ENCODE peak calls at places on chromosome 1, in five cellular contexts. N is HepG2, O is K562, E is H1, Q is GM12878. R is an unnamed sample.

GRCh38 chr1:40802078-40803075 is 18.8 kb downstream of the KCNQ4 start:
- DNase-seq in N (peak), E (peak), O (peak), Q (no peak), R (peak)

GRCh38 chr1:195617157-195617556 is 991.1 kb downstream of the KCNT2 start:
- DNase-seq in N (no peak), O (no peak), E (no peak), Q (no peak), R (no peak)

GRCh38 chr1:21614419-21615115 is 54.6 kb downstream of the RAP1GAP start:
- DNase-seq in E (no peak), Q (no peak), O (no peak), N (no peak), R (no peak)

GRCh38 chr1:94100785-94101612 is 19.9 kb downstream of the ABCA4 start:
- DNase-seq in N (no peak), E (no peak), Q (no peak), O (no peak), R (no peak)

GRCh38 chr1:86704972-86705632 is 726 bp downstream of the SH3GLB1 start:
- DNase-seq in O (peak), Q (no peak), E (peak), N (peak), R (peak)

GRCh38 chr1:37553598-37553926 is 531 bp downstream of the SNIP1 start:
- DNase-seq in O (no peak), E (no peak), Q (no peak), N (no peak), R (no peak)

GRCh38 chr1:198620951-198621824 is 17.7 kb upstream of the PTPRC start:
- DNase-seq in E (no peak), N (no peak), O (no peak), Q (peak), R (no peak)

GRCh38 chr1:214494706-214495105 is 56.7 kb downstream of the PTPN14 start:
- DNase-seq in O (no peak), Q (no peak), E (no peak), N (no peak), R (no peak)

GRCh38 chr1:40712405-40712944 is 21.0 kb downstream of the NFYC start:
- DNase-seq in O (no peak), E (no peak), Q (no peak), N (no peak), R (no peak)

GRCh38 chr1:67689267-67690017 is 4.4 kb downstream of the GADD45A start:
- DNase-seq in Q (no peak), E (no peak), N (no peak), O (no peak), R (no peak)

GRCh38 chr1:4787551-4787950 is 133.1 kb downstream of the AJAP1 start:
- DNase-seq in Q (no peak), N (no peak), O (no peak), E (no peak), R (no peak)

GRCh38 chr1:48677306-48678287 is 99.1 kb downstream of the BEND5 start:
- DNase-seq in N (peak), E (peak), O (peak), Q (no peak), R (peak)

GRCh38 chr1:21963477-21964217 is 13.2 kb upstream of the CELA3B start:
- DNase-seq in N (peak), E (peak), Q (peak), O (peak), R (peak)

GRCh38 chr1:111880866-111881837 is 108.3 kb downstream of the KCND3 start:
- DNase-seq in E (no peak), N (no peak), O (no peak), Q (no peak), R (no peak)

GRCh38 chr1:94840811-94841210 is 20.7 kb downstream of the SLC44A3 start:
- DNase-seq in E (no peak), Q (no peak), O (no peak), N (no peak), R (no peak)

GRCh38 chr1:9233241-9233941 is 1.2 kb upstream of the H6PD start:
- DNase-seq in E (no peak), Q (no peak), O (no peak), N (peak), R (no peak)

GRCh38 chr1:31073044-31073443 is 7.5 kb upstream of the PUM1 start:
- DNase-seq in O (no peak), E (no peak), Q (no peak), N (no peak), R (no peak)

GRCh38 chr1:21946836-21947587 is 9.9 kb upstream of the HSPG2 start:
- DNase-seq in O (peak), Q (no peak), E (no peak), N (peak), R (no peak)

GRCh38 chr1:175090775-175091174 is 23.1 kb downstream of the TNN start:
- DNase-seq in E (no peak), Q (no peak), N (no peak), O (no peak), R (no peak)

GRCh38 chr1:162676087-162676486 is 43.8 kb downstream of the DDR2 start:
- DNase-seq in Q (no peak), N (no peak), O (no peak), E (no peak), R (no peak)

GRCh38 chr1:115925511-115925910 is 50.8 kb upstream of the SLC22A15 start:
- DNase-seq in O (no peak), N (no peak), Q (no peak), E (no peak), R (no peak)

DNA sequence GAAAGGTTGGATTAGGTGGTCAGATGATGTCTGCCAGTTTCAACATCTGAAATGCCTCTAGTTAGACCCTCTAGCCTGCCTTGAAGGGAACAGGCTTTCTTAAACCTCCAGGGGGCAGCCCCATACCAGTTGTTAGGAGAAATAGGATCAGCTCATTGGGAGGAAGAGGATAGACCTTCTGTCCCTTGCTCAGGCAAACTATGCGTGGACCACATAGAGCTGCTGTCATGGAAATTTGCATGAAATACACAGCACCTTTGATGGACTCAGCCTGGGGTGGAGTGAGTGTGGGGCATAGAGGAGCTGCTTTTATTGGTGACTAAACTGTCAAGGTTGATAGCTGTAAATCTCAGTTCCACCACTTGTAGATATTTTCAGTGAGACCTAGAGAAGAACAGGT is 38.4 kb upstream of the SPAG17 start:
- DNase-seq in Q (no peak), N (peak), O (no peak), E (peak), R (peak)
- TF ChIP-seq CTCF in Q (peak), N (peak), O (peak), E (peak), R (peak)

DNA sequence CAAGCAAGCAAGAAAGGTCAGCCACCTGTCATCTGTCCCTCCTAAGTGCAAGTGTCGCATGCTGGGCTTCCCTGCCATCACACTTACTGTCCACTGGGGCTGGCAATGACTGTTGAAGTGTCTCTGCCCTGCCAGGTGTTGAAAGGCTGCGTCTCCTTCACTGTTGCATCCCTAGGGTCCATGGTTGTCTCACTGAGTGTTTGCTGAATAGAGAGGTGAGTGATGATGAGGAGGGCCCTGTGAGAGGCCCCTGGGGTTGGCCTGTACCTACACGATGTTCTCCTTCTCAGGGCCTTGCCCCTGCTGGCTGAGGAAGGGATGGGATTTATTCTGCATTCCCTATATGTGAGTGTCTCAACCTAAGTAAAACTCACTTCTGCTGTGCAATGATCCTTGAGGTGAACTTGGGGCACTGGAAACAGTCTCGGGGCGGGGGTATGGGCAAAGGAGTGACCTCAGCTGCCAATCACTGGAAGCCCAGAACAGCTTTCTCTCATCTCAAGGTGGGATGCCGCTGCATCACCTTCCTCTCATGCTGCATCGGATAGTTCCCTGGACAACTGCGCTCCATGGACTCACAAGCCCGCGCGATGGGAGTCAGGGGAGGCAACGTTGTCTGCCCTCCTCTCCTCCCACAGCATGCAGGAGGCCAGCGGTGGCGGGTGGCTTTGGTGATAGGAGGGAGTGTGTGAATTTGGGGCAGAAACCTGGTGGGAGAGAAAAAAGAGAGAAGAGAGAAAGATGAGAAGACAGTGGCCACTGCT is 35.9 kb upstream of the SOX13 start:
- DNase-seq in Q (no peak), O (no peak), N (no peak), E (no peak), R (no peak)
- TF ChIP-seq USF2 in Q (no peak), O (no peak), N (no peak), E (no peak), R (no peak)

GRCh38 chr1:2807036-2807435 is 5.5 kb upstream of the TTC34 start:
- DNase-seq in Q (no peak), O (no peak), E (no peak), N (no peak), R (no peak)
- TF ChIP-seq ATF2 in Q (no peak), O (no peak), E (no peak), N (no peak), R (no peak)

GRCh38 chr1:224173523-224173922 is 9.5 kb upstream of the DEGS1 start:
- DNase-seq in O (no peak), E (no peak), Q (no peak), N (no peak), R (no peak)

GRCh38 chr1:224172229-224172628 is 10.8 kb upstream of the DEGS1 start:
- DNase-seq in E (no peak), O (no peak), N (no peak), Q (no peak), R (no peak)

GRCh38 chr1:224178894-224179293 is 4.1 kb upstream of the DEGS1 start:
- DNase-seq in O (no peak), E (no peak), N (no peak), Q (no peak), R (no peak)

GRCh38 chr1:224177356-224177999 is 5.6 kb upstream of the DEGS1 start:
- DNase-seq in E (no peak), N (no peak), Q (no peak), O (peak), R (no peak)

GRCh38 chr1:224175615-224176014 is 7.4 kb upstream of the DEGS1 start:
- DNase-seq in Q (no peak), O (no peak), E (no peak), N (no peak), R (peak)
- TF ChIP-seq CTCF in Q (no peak), O (no peak), E (no peak), N (peak), R (no peak)

GRCh38 chr1:33029209-33029608 is 7.5 kb downstream of the AK2 start:
- DNase-seq in Q (no peak), N (no peak), E (no peak), O (no peak), R (no peak)

GRCh38 chr1:33029921-33030320 is 6.8 kb downstream of the AK2 start:
- DNase-seq in Q (no peak), O (no peak), E (no peak), N (no peak), R (no peak)

GRCh38 chr1:33030575-33030974 is 6.1 kb downstream of the AK2 start:
- DNase-seq in E (no peak), O (no peak), N (no peak), Q (no peak), R (no peak)

GRCh38 chr1:33031506-33031905 is 5.2 kb downstream of the AK2 start:
- DNase-seq in Q (no peak), N (no peak), O (no peak), E (no peak), R (no peak)

DNA sequence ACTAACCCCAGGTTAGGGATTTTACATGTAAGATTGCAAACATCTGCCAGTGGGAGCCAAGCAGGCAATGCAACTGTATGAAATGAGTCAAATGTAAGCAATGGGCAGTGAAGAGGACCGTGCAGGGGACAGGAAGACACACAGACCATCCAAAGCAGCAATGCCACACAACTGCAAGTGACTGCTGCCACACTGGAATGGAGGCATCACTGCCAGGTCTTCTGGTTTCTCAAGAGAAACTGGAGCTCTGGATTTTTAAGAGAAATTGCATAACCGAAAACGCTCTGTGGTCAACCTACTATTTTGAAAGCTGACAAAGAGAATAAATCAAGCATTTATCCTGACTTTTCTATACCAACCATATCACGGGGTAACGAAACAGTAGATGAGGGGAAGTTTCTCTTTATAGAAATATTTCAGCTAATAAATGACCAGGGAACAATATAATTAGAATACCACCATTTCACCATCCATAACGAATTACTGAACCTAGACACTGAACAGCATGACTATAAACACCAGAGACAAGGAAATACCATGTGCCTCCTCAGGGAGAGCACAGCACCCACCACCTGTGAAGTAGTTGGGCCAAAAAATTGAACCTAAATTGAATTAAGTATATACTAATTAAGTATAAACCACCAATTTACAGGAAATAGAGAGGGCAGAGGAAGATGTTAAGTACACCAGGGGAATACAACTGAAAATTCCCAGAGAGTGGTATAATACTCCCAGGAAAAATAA is 4.4 kb downstream of the AK2 start:
- DNase-seq in O (no peak), E (no peak), Q (no peak), N (no peak), R (no peak)
- TF ChIP-seq USF2 in O (no peak), E (no peak), Q (no peak), N (no peak), R (no peak)

GRCh38 chr1:184789899-184790298 is 35.2 kb upstream of the EDEM3 start:
- DNase-seq in Q (no peak), O (no peak), E (no peak), N (no peak), R (no peak)
- TF ChIP-seq ATF2 in Q (no peak), O (no peak), E (no peak), N (no peak), R (no peak)

DNA sequence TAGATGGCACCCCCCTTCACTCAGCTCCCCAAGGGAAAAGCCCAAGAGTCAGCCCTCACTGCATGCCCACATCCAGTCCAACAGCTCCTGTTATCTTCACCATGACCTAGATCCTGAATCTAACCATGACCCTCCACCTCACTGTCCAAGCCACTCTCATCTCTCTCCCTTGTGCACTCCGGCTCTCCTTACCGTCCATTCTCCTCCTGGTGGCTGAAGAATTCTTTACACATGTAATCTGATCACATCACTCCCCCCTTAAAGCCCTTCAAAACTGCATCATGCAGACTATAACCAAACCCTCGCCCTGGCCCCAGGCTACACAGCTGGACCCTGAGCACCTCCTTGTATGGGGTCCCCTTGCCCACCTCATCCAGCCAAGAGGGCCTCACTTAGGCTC is 14.0 kb upstream of the PAQR7 start:
- DNase-seq in O (peak), Q (no peak), E (no peak), N (no peak), R (peak)
- TF ChIP-seq CTCF in O (peak), Q (no peak), E (no peak), N (peak), R (no peak)

GRCh38 chr1:63742526-63742925 is 31.3 kb upstream of the ROR1 start:
- DNase-seq in O (no peak), Q (no peak), N (no peak), E (no peak), R (no peak)
- TF ChIP-seq USF2 in O (no peak), Q (no peak), N (no peak), E (no peak), R (no peak)

DNA sequence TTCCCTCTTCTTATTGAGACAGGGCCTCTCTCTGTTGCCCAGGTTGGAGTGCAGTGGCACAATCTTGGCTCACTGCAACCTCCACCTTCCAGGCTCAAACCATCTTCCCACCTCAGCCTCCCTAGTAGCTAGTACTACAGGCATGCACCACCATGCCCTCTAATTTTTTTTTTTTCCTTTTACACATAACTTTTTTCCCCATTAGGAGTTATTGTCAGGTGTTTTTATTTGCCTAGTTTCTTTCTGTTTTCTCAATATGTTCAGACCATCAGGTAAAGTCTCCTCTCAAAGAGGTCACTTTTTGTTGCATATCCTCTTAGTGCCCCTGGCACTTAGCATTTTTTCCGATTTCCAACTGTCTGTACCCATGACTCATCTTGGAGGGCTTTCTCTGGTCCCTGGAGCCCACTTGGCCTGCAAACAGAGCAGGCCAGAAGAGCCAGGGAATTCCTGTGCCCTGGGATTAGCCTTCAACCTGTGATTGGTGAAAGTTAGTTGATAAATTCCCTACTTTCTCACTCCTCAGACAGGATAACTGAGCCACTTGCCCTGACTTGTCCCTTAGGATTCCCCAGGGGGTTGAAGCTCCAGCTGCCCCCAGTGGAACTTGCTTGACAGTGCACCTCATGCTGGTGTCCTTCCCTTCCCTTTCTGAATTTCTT is 2.2 kb downstream of the NTPCR start:
- DNase-seq in N (peak), Q (peak), E (peak), O (peak), R (peak)
- TF ChIP-seq ATF2 in N (no peak), Q (no peak), E (no peak), O (no peak), R (no peak)